ENCODE peak calls at places on chromosomes 13 and 19, in ten cellular contexts. One of them, this sample, is unnamed.

GRCh38 chr13:75417006-75417384 is 65.0 kb downstream of the TBC1D4 start:
- DNase-seq in B cell: no peak
- DNase-seq in GM23338: no peak
- DNase-seq in central memory CD4-positive, alpha-beta T cell: no peak
- DNase-seq in foreskin fibroblast: peak
- DNase-seq in progenitor cell of endocrine pancreas: no peak
- DNase-seq in activated naive CD4-positive, alpha-beta T cell treated with anti-CD3 and anti-CD28 coated beads for 36 hours: no peak
- DNase-seq in DMS153: no peak
- DNase-seq in stimulated activated CD4-positive, alpha-beta T cell treated with anti-CD3 and anti-CD28 coated beads, Interleukin-4, amount 100 ng/mL, for 1 hour: no peak
- DNase-seq in thyroid gland: no peak
- DNase-seq in this sample: no peak

GRCh38 chr19:28023064-28023463 is 1189.9 kb downstream of the UQCRFS1 start:
- DNase-seq in B cell: no peak
- DNase-seq in GM23338: no peak
- DNase-seq in central memory CD4-positive, alpha-beta T cell: no peak
- DNase-seq in foreskin fibroblast: no peak
- DNase-seq in progenitor cell of endocrine pancreas: no peak
- DNase-seq in activated naive CD4-positive, alpha-beta T cell treated with anti-CD3 and anti-CD28 coated beads for 36 hours: no peak
- DNase-seq in DMS153: no peak
- DNase-seq in stimulated activated CD4-positive, alpha-beta T cell treated with anti-CD3 and anti-CD28 coated beads, Interleukin-4, amount 100 ng/mL, for 1 hour: no peak
- DNase-seq in thyroid gland: no peak
- DNase-seq in this sample: no peak

GRCh38 chr19:1942934-1943555 is 2.1 kb downstream of the CSNK1G2 start:
- DNase-seq in B cell: peak
- DNase-seq in GM23338: no peak
- DNase-seq in central memory CD4-positive, alpha-beta T cell: no peak
- DNase-seq in foreskin fibroblast: peak
- DNase-seq in progenitor cell of endocrine pancreas: no peak
- DNase-seq in activated naive CD4-positive, alpha-beta T cell treated with anti-CD3 and anti-CD28 coated beads for 36 hours: no peak
- DNase-seq in DMS153: no peak
- DNase-seq in stimulated activated CD4-positive, alpha-beta T cell treated with anti-CD3 and anti-CD28 coated beads, Interleukin-4, amount 100 ng/mL, for 1 hour: no peak
- DNase-seq in thyroid gland: no peak
- DNase-seq in this sample: no peak

GRCh38 chr19:6997679-6998445 is 23.4 kb downstream of the MBD3L2B start:
- DNase-seq in B cell: no peak
- DNase-seq in GM23338: no peak
- DNase-seq in central memory CD4-positive, alpha-beta T cell: no peak
- DNase-seq in foreskin fibroblast: peak
- DNase-seq in progenitor cell of endocrine pancreas: no peak
- DNase-seq in activated naive CD4-positive, alpha-beta T cell treated with anti-CD3 and anti-CD28 coated beads for 36 hours: no peak
- DNase-seq in DMS153: no peak
- DNase-seq in stimulated activated CD4-positive, alpha-beta T cell treated with anti-CD3 and anti-CD28 coated beads, Interleukin-4, amount 100 ng/mL, for 1 hour: no peak
- DNase-seq in thyroid gland: no peak
- DNase-seq in this sample: no peak

GRCh38 chr19:5128932-5129389 is 160.0 kb downstream of the KDM4B start:
- DNase-seq in B cell: no peak
- DNase-seq in GM23338: no peak
- DNase-seq in central memory CD4-positive, alpha-beta T cell: no peak
- DNase-seq in foreskin fibroblast: no peak
- DNase-seq in progenitor cell of endocrine pancreas: peak
- DNase-seq in activated naive CD4-positive, alpha-beta T cell treated with anti-CD3 and anti-CD28 coated beads for 36 hours: no peak
- DNase-seq in DMS153: no peak
- DNase-seq in stimulated activated CD4-positive, alpha-beta T cell treated with anti-CD3 and anti-CD28 coated beads, Interleukin-4, amount 100 ng/mL, for 1 hour: no peak
- DNase-seq in thyroid gland: no peak
- DNase-seq in this sample: no peak

GRCh38 chr13:28489536-28489935 is 5.4 kb downstream of the FLT1 start:
- DNase-seq in B cell: no peak
- DNase-seq in GM23338: no peak
- DNase-seq in central memory CD4-positive, alpha-beta T cell: no peak
- DNase-seq in foreskin fibroblast: peak
- DNase-seq in progenitor cell of endocrine pancreas: no peak
- DNase-seq in activated naive CD4-positive, alpha-beta T cell treated with anti-CD3 and anti-CD28 coated beads for 36 hours: no peak
- DNase-seq in DMS153: no peak
- DNase-seq in stimulated activated CD4-positive, alpha-beta T cell treated with anti-CD3 and anti-CD28 coated beads, Interleukin-4, amount 100 ng/mL, for 1 hour: no peak
- DNase-seq in thyroid gland: no peak
- DNase-seq in this sample: no peak

GRCh38 chr19:55173717-55174409 is 6.2 kb downstream of the SYT5 start:
- DNase-seq in B cell: peak
- DNase-seq in GM23338: peak
- DNase-seq in central memory CD4-positive, alpha-beta T cell: no peak
- DNase-seq in foreskin fibroblast: peak
- DNase-seq in progenitor cell of endocrine pancreas: no peak
- DNase-seq in activated naive CD4-positive, alpha-beta T cell treated with anti-CD3 and anti-CD28 coated beads for 36 hours: peak
- DNase-seq in DMS153: peak
- DNase-seq in stimulated activated CD4-positive, alpha-beta T cell treated with anti-CD3 and anti-CD28 coated beads, Interleukin-4, amount 100 ng/mL, for 1 hour: peak
- DNase-seq in thyroid gland: no peak
- DNase-seq in this sample: peak

GRCh38 chr19:38298841-38299680 is 5.0 kb upstream of the C19orf33 start:
- DNase-seq in B cell: no peak
- DNase-seq in GM23338: no peak
- DNase-seq in central memory CD4-positive, alpha-beta T cell: no peak
- DNase-seq in foreskin fibroblast: no peak
- DNase-seq in progenitor cell of endocrine pancreas: no peak
- DNase-seq in activated naive CD4-positive, alpha-beta T cell treated with anti-CD3 and anti-CD28 coated beads for 36 hours: no peak
- DNase-seq in DMS153: no peak
- DNase-seq in stimulated activated CD4-positive, alpha-beta T cell treated with anti-CD3 and anti-CD28 coated beads, Interleukin-4, amount 100 ng/mL, for 1 hour: no peak
- DNase-seq in thyroid gland: no peak
- DNase-seq in this sample: no peak

GRCh38 chr13:59679239-59679638 is 484.5 kb downstream of the DIAPH3 start:
- DNase-seq in B cell: no peak
- DNase-seq in GM23338: peak
- DNase-seq in central memory CD4-positive, alpha-beta T cell: no peak
- DNase-seq in foreskin fibroblast: no peak
- DNase-seq in progenitor cell of endocrine pancreas: no peak
- DNase-seq in activated naive CD4-positive, alpha-beta T cell treated with anti-CD3 and anti-CD28 coated beads for 36 hours: no peak
- DNase-seq in DMS153: no peak
- DNase-seq in stimulated activated CD4-positive, alpha-beta T cell treated with anti-CD3 and anti-CD28 coated beads, Interleukin-4, amount 100 ng/mL, for 1 hour: no peak
- DNase-seq in thyroid gland: no peak
- DNase-seq in this sample: no peak

GRCh38 chr13:67549331-67549730 is 319.2 kb upstream of the PCDH9 start:
- DNase-seq in B cell: no peak
- DNase-seq in GM23338: no peak
- DNase-seq in central memory CD4-positive, alpha-beta T cell: no peak
- DNase-seq in foreskin fibroblast: peak
- DNase-seq in progenitor cell of endocrine pancreas: no peak
- DNase-seq in activated naive CD4-positive, alpha-beta T cell treated with anti-CD3 and anti-CD28 coated beads for 36 hours: no peak
- DNase-seq in DMS153: no peak
- DNase-seq in stimulated activated CD4-positive, alpha-beta T cell treated with anti-CD3 and anti-CD28 coated beads, Interleukin-4, amount 100 ng/mL, for 1 hour: no peak
- DNase-seq in thyroid gland: no peak
- DNase-seq in this sample: no peak

GRCh38 chr13:47126432-47126831 is 229.6 kb upstream of the HTR2A start:
- DNase-seq in B cell: no peak
- DNase-seq in GM23338: no peak
- DNase-seq in central memory CD4-positive, alpha-beta T cell: no peak
- DNase-seq in foreskin fibroblast: peak
- DNase-seq in progenitor cell of endocrine pancreas: no peak
- DNase-seq in activated naive CD4-positive, alpha-beta T cell treated with anti-CD3 and anti-CD28 coated beads for 36 hours: no peak
- DNase-seq in DMS153: no peak
- DNase-seq in stimulated activated CD4-positive, alpha-beta T cell treated with anti-CD3 and anti-CD28 coated beads, Interleukin-4, amount 100 ng/mL, for 1 hour: no peak
- DNase-seq in thyroid gland: peak
- DNase-seq in this sample: no peak

GRCh38 chr13:69857188-69857821 is 250.3 kb upstream of the ATXN8OS start:
- DNase-seq in B cell: no peak
- DNase-seq in GM23338: peak
- DNase-seq in central memory CD4-positive, alpha-beta T cell: no peak
- DNase-seq in foreskin fibroblast: peak
- DNase-seq in progenitor cell of endocrine pancreas: no peak
- DNase-seq in activated naive CD4-positive, alpha-beta T cell treated with anti-CD3 and anti-CD28 coated beads for 36 hours: no peak
- DNase-seq in DMS153: peak
- DNase-seq in stimulated activated CD4-positive, alpha-beta T cell treated with anti-CD3 and anti-CD28 coated beads, Interleukin-4, amount 100 ng/mL, for 1 hour: no peak
- DNase-seq in thyroid gland: no peak
- DNase-seq in this sample: no peak

GRCh38 chr13:37070145-37070695 is 10.7 kb upstream of the SUPT20H start:
- DNase-seq in B cell: no peak
- DNase-seq in GM23338: no peak
- DNase-seq in central memory CD4-positive, alpha-beta T cell: no peak
- DNase-seq in foreskin fibroblast: no peak
- DNase-seq in progenitor cell of endocrine pancreas: no peak
- DNase-seq in activated naive CD4-positive, alpha-beta T cell treated with anti-CD3 and anti-CD28 coated beads for 36 hours: no peak
- DNase-seq in DMS153: no peak
- DNase-seq in stimulated activated CD4-positive, alpha-beta T cell treated with anti-CD3 and anti-CD28 coated beads, Interleukin-4, amount 100 ng/mL, for 1 hour: no peak
- DNase-seq in thyroid gland: no peak
- DNase-seq in this sample: no peak

GRCh38 chr19:9945319-9945966 is 9.1 kb upstream of the OLFM2 start:
- DNase-seq in B cell: no peak
- DNase-seq in GM23338: peak
- DNase-seq in central memory CD4-positive, alpha-beta T cell: no peak
- DNase-seq in foreskin fibroblast: peak
- DNase-seq in progenitor cell of endocrine pancreas: no peak
- DNase-seq in activated naive CD4-positive, alpha-beta T cell treated with anti-CD3 and anti-CD28 coated beads for 36 hours: no peak
- DNase-seq in DMS153: no peak
- DNase-seq in stimulated activated CD4-positive, alpha-beta T cell treated with anti-CD3 and anti-CD28 coated beads, Interleukin-4, amount 100 ng/mL, for 1 hour: no peak
- DNase-seq in thyroid gland: peak
- DNase-seq in this sample: peak

This sample was measured in cardiac septum.